ENCODE peak calls at places on chromosomes 4 and X, in seven cellular contexts. A is adrenal gland; X is GM12878; S is activated gamma-delta T cell treated with Interleukin-2 at 50 U/mL for 16 hours; U is epithelial cell of esophagus; O is natural killer cell treated with Interleukin-12 subunit alpha and Interleukin-12 subunit beta and Interleukin-15 and Interleukin-18, amount 100 ng/mL, for 72 hours; Y is mammary epithelial cell. P is an unnamed sample.

GRCh38 chr4:87819281-87819919 is 13.4 kb upstream of the MEPE start:
- DNase-seq in X (no peak), S (no peak), Y (peak), U (peak), A (no peak), O (no peak), P (no peak)

GRCh38 chr4:159366966-159367365 is 264.1 kb downstream of the RAPGEF2 start:
- DNase-seq in S (no peak), A (no peak), U (peak), O (no peak), X (no peak), Y (no peak), P (no peak)

GRCh38 chr4:30258949-30259348 is 461.2 kb upstream of the PCDH7 start:
- DNase-seq in S (no peak), U (peak), O (no peak), X (no peak), A (no peak), Y (no peak), P (no peak)

GRCh38 chrX:5380426-5380825 is 848.2 kb downstream of the NLGN4X start:
- DNase-seq in O (no peak), S (no peak), A (no peak), U (no peak), X (no peak), Y (no peak), P (no peak)

GRCh38 chr4:1009647-1010521 is 1.5 kb upstream of the FGFRL1 start:
- DNase-seq in O (peak), S (peak), A (peak), U (peak), X (no peak), Y (peak), P (peak)

GRCh38 chrX:21369613-21370012 is 4.6 kb upstream of the CNKSR2 start:
- DNase-seq in Y (no peak), U (no peak), S (no peak), O (no peak), A (no peak), X (no peak), P (no peak)

GRCh38 chrX:3518870-3519269 is 172.4 kb upstream of the MXRA5 start:
- DNase-seq in O (no peak), U (peak), S (no peak), A (peak), Y (peak), X (no peak), P (peak)

GRCh38 chr4:90209922-90210321 is 82.7 kb downstream of the CCSER1 start:
- DNase-seq in U (no peak), S (no peak), Y (no peak), A (no peak), X (no peak), O (no peak), P (no peak)

GRCh38 chrX:21056636-21057035 is 317.6 kb upstream of the CNKSR2 start:
- DNase-seq in O (no peak), U (peak), X (no peak), Y (peak), S (no peak), A (no peak), P (no peak)

GRCh38 chrX:146707781-146708180 is 101.8 kb upstream of the CXorf51B start:
- DNase-seq in S (no peak), O (no peak), X (no peak), U (no peak), A (no peak), Y (no peak), P (no peak)

GRCh38 chr4:38189445-38189844 is 229.2 kb downstream of the PTTG2 start:
- DNase-seq in Y (peak), S (no peak), A (peak), O (no peak), X (no peak), U (peak), P (no peak)

GRCh38 chr4:9600246-9600645 is 156.0 kb downstream of the DEFB131A start:
- DNase-seq in Y (no peak), O (no peak), A (no peak), X (no peak), U (no peak), S (no peak), P (no peak)

GRCh38 chr4:1075809-1076524 is 37.4 kb downstream of the RNF212 start:
- DNase-seq in U (peak), X (no peak), A (no peak), O (no peak), Y (peak), S (no peak), P (no peak)